ENCODE peak calls at places on chromosome 4, in four cellular contexts. F, G, C and K are unnamed samples.

GRCh38 chr4:23881052-23881501 is 8.8 kb downstream of the PPARGC1A start:
- DNase-seq in G (no peak), C (no peak), F (no peak), K (no peak)

GRCh38 chr4:120071192-120071795 is 4.6 kb upstream of the MAD2L1 start:
- DNase-seq in C (peak; percentile 43), F (no peak), G (no peak), K (no peak)

GRCh38 chr4:150938873-150939499 is 76.1 kb downstream of the LRBA start:
- DNase-seq in F (no peak), G (no peak), C (no peak), K (no peak)

GRCh38 chr4:173522160-173522873 is 7.7 kb downstream of the HAND2 start:
- DNase-seq in F (peak; percentile 93), C (no peak), G (no peak), K (peak; percentile 46)

GRCh38 chr4:145531193-145531592 is 49.5 kb downstream of the SMAD1 start:
- DNase-seq in F (no peak), C (no peak), G (no peak), K (no peak)

GRCh38 chr4:35516102-35516501 is 728.2 kb downstream of the ARAP2 start:
- DNase-seq in G (no peak), C (no peak), F (no peak), K (no peak)

GRCh38 chr4:84808332-84808731 is 158.2 kb downstream of the WDFY3 start:
- DNase-seq in C (no peak), F (no peak), G (no peak), K (no peak)

GRCh38 chr4:6782846-6783110 is 251 bp downstream of the KIAA0232 start:
- DNase-seq in C (no peak), F (no peak), G (no peak), K (no peak)

GRCh38 chr4:188691811-188692210 is 552.6 kb downstream of the TRIML1 start:
- DNase-seq in G (no peak), C (no peak), F (no peak), K (no peak)

GRCh38 chr4:24513718-24514117 is 70.6 kb downstream of the DHX15 start:
- DNase-seq in C (no peak), F (no peak), G (no peak), K (no peak)

GRCh38 chr4:38902695-38903094 is 35.1 kb downstream of the FAM114A1 start:
- DNase-seq in F (no peak), C (no peak), G (no peak), K (no peak)

GRCh38 chr4:47543331-47543730 is 58.3 kb downstream of the ATP10D start:
- DNase-seq in F (no peak), C (no peak), G (no peak), K (no peak)

GRCh38 chr4:70518269-70518668 is at the start of gene AMTN:
- DNase-seq in G (no peak), F (no peak), C (no peak), K (no peak)

GRCh38 chr4:54669831-54670230 is 12.1 kb downstream of the KIT start:
- DNase-seq in G (no peak), F (no peak), C (no peak), K (no peak)

GRCh38 chr4:87978656-87979055 is 3.1 kb downstream of the SPP1 start:
- DNase-seq in C (no peak), F (no peak), G (no peak), K (no peak)

GRCh38 chr4:37661643-37662221 is 24.4 kb downstream of the RELL1 start:
- DNase-seq in F (no peak), C (no peak), G (no peak), K (no peak)

GRCh38 chr4:94307231-94307840 is 35.3 kb downstream of the HPGDS start:
- DNase-seq in G (no peak), F (no peak), C (no peak), K (no peak)

GRCh38 chr4:109078724-109079123 is 223.7 kb downstream of the COL25A1 start:
- DNase-seq in C (no peak), G (no peak), F (no peak), K (no peak)

GRCh38 chr4:39062094-39062493 is at the start of gene KLHL5:
- DNase-seq in G (no peak), C (no peak), F (no peak), K (no peak)

GRCh38 chr4:8837181-8837811 is 34.3 kb downstream of the HMX1 start:
- DNase-seq in F (no peak), G (peak; percentile 42), C (no peak), K (no peak)

GRCh38 chr4:186737427-186737826 is 13.8 kb upstream of the FAT1 start:
- DNase-seq in G (no peak), F (no peak), C (no peak), K (no peak)

GRCh38 chr4:169311643-169312365 is 41.0 kb upstream of the SH3RF1 start:
- DNase-seq in C (no peak), G (no peak), F (no peak), K (no peak)

GRCh38 chr4:101217353-101218031 is 129.8 kb downstream of the PPP3CA start:
- DNase-seq in F (no peak), G (no peak), C (no peak), K (no peak)